ENCODE peak calls at places on chromosome 20, in seven cellular contexts. W is hippocampal formation; U is cardiac muscle cell; T is activated CD8-positive, alpha-beta T cell treated with anti-CD3 and anti-CD28 coated beads for 36 hours; E is K562; H is iPS-NIHi11; N is anterior cingulate cortex. L is an unnamed sample.

GRCh38 chr20:18323705-18324104 is 35.4 kb downstream of the ZNF133 start:
- DNase-seq in W (no peak), U (no peak), T (no peak), E (no peak), H (peak; percentile 41), N (no peak), L (no peak)

GRCh38 chr20:57095426-57095825 is 171.0 kb downstream of the BMP7 start:
- DNase-seq in W (no peak), U (no peak), T (no peak), E (no peak), H (no peak), N (no peak), L (no peak)

GRCh38 chr20:26208296-26209091 is 511.8 kb upstream of the ZNF337 start:
- DNase-seq in W (no peak), U (peak; percentile 56), T (peak; percentile 33), E (no peak), H (peak; percentile 69), N (no peak), L (no peak)

GRCh38 chr20:9359561-9360308 is 154.7 kb upstream of the LAMP5 start:
- DNase-seq in W (peak; percentile 21), U (peak; percentile 50), T (peak; percentile 6), E (peak; percentile 41), H (peak; percentile 44), N (no peak), L (peak; percentile 11)

GRCh38 chr20:63074182-63074581 is 67.4 kb upstream of the BHLHE23 start:
- DNase-seq in W (no peak), U (no peak), T (no peak), E (no peak), H (no peak), N (no peak), L (no peak)

GRCh38 chr20:23607497-23608245 is 2.0 kb upstream of the CST9 start:
- DNase-seq in W (no peak), U (no peak), T (no peak), E (no peak), H (no peak), N (no peak), L (no peak)

GRCh38 chr20:64064145-64064698 is 1.2 kb downstream of the TCEA2 start:
- DNase-seq in W (no peak), U (no peak), T (no peak), E (no peak), H (no peak), N (no peak), L (no peak)

GRCh38 chr20:51347871-51348270 is 194.6 kb downstream of the NFATC2 start:
- DNase-seq in W (no peak), U (no peak), T (no peak), E (no peak), H (no peak), N (no peak), L (no peak)

GRCh38 chr20:8932192-8933150 is 136.4 kb upstream of the PLCB4 start:
- DNase-seq in W (no peak), U (no peak), T (no peak), E (no peak), H (no peak), N (no peak), L (no peak)

GRCh38 chr20:56630506-56631317 is 1.6 kb downstream of the TFAP2C start:
- DNase-seq in W (no peak), U (peak; percentile 34), T (no peak), E (no peak), H (peak; percentile 62), N (no peak), L (no peak)

GRCh38 chr20:10253750-10254149 is 35.1 kb downstream of the SNAP25 start:
- DNase-seq in W (no peak), U (no peak), T (peak; percentile 1), E (no peak), H (no peak), N (no peak), L (no peak)

GRCh38 chr20:8331740-8332412 is 199.8 kb downstream of the PLCB1 start:
- DNase-seq in W (no peak), U (no peak), T (no peak), E (no peak), H (peak; percentile 19), N (no peak), L (no peak)

L was measured in CMK.